ENCODE peak calls at places on chromosomes 1 and 21, in four cellular contexts. N is psoas muscle, L is lower lobe of right lung, B is A549. Y is an unnamed sample.
A peak's percentile ranks its signal among the peaks of the same experiment; 100 is the strongest.

GRCh38 chr1:160357286-160358002 is 9.4 kb upstream of the NHLH1 start:
- DNase-seq in B (no peak), N (no peak), L (no peak), Y (no peak)

GRCh38 chr1:236515443-236515958 is 8.3 kb upstream of the LGALS8 start:
- DNase-seq in N (no peak), B (no peak), L (no peak), Y (no peak)

GRCh38 chr21:39397651-39398385 is 47.8 kb downstream of the LCA5L start:
- DNase-seq in N (no peak), L (no peak), B (no peak), Y (no peak)

GRCh38 chr1:168365719-168366474 is 85.2 kb downstream of the TBX19 start:
- DNase-seq in L (no peak), N (no peak), B (no peak), Y (no peak)

GRCh38 chr1:211606327-211606913 is 27.5 kb upstream of the SLC30A1 start:
- DNase-seq in L (no peak), B (no peak), N (no peak), Y (no peak)

GRCh38 chr1:89724369-89725015 is 91.6 kb downstream of the LRRC8C start:
- DNase-seq in L (no peak), N (peak; percentile 23), B (no peak), Y (no peak)

GRCh38 chr1:160171352-160171751 is 19.0 kb upstream of the CASQ1 start:
- DNase-seq in N (no peak), L (no peak), B (no peak), Y (no peak)

GRCh38 chr1:212179394-212180076 is 105.7 kb upstream of the PPP2R5A start:
- DNase-seq in N (no peak), B (peak; percentile 40), L (no peak), Y (no peak)

GRCh38 chr1:118947790-118948189 is 40.4 kb downstream of the TBX15 start:
- DNase-seq in N (no peak), B (no peak), L (no peak), Y (no peak)

GRCh38 chr1:18047122-18047521 is 60.5 kb upstream of the IGSF21 start:
- DNase-seq in B (no peak), L (no peak), N (no peak), Y (no peak)

GRCh38 chr1:177281901-177282300 is 111.1 kb downstream of the BRINP2 start:
- DNase-seq in N (no peak), L (no peak), B (no peak), Y (no peak)

GRCh38 chr1:172906778-172907592 is 143.8 kb downstream of the TNFSF18 start:
- DNase-seq in L (no peak), B (no peak), N (no peak), Y (no peak)

GRCh38 chr1:218850367-218850766 is 323.3 kb upstream of the LYPLAL1 start:
- DNase-seq in N (no peak), B (no peak), L (no peak), Y (no peak)

GRCh38 chr1:218846166-218846565 is 327.5 kb upstream of the LYPLAL1 start:
- DNase-seq in B (no peak), L (no peak), N (no peak), Y (no peak)

GRCh38 chr1:218845589-218845988 is 328.1 kb upstream of the LYPLAL1 start:
- DNase-seq in L (no peak), B (no peak), N (no peak), Y (no peak)

GRCh38 chr1:218847089-218847768 is 326.4 kb upstream of the LYPLAL1 start:
- DNase-seq in L (no peak), B (no peak), N (no peak), Y (no peak)

DNA sequence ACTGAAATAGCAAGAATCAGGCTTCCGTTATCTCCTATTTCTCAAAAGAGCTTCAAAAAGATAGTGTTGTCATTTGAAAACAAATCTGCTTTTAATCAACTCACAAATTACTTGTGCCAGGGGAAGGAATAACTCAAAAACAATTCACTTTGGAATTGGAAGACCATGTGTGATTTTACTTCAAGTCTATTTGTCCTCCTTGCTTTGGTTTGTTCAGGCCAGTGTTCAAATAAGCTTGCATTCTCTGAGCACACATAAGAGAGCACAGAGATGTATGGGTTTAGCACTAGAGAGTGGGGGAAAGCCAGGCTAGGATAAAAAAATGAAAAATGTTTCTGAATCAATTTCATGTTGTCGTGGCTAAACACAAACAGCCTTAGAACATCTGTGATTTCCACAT is 325.7 kb upstream of the LYPLAL1 start:
- DNase-seq in B (no peak), N (no peak), L (no peak), Y (no peak)
- H3K4me3 ChIP-seq in B (no peak overlapping the region), N (no peak overlapping the region), L (no peak overlapping the region), Y (no peak overlapping the region)

GRCh38 chr21:27569831-27570230 is 602.9 kb upstream of the ADAMTS5 start:
- DNase-seq in L (no peak), B (no peak), N (no peak), Y (no peak)

GRCh38 chr21:27569091-27569490 is 602.2 kb upstream of the ADAMTS5 start:
- DNase-seq in N (no peak), L (no peak), B (no peak), Y (no peak)

GRCh38 chr21:27571706-27572105 is 604.8 kb upstream of the ADAMTS5 start:
- DNase-seq in B (no peak), L (no peak), N (no peak), Y (no peak)

GRCh38 chr21:27570306-27570868 is 603.5 kb upstream of the ADAMTS5 start:
- DNase-seq in L (peak; percentile 45), N (peak; percentile 69), B (no peak), Y (no peak)

DNA sequence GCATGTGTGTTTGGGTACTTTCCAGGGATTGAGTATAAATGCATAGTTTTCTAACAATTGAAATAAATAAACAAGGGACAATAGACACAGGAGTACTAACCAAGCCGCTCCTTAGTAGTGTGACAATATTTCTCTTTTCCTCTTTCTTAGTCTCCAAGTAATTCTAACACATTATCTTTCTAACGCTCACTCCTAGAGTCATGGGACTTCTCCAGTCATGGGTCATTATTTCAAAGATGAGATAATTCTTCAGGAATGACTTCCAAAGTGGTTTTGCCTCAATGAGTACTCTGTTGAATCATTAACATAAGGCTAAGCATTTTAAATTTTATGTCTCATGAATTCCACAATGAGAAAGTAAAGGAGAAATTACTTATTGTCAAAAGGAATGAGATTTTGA is 605.8 kb upstream of the ADAMTS5 start:
- DNase-seq in L (no peak), N (no peak), B (no peak), Y (no peak)
- H3K4me1 ChIP-seq in L (no peaks in the 10 kb centered on the region), N (peaks cover 18% of the 10 kb centered on the region), B (no peaks in the 10 kb centered on the region), Y (no peaks in the 10 kb centered on the region)

DNA sequence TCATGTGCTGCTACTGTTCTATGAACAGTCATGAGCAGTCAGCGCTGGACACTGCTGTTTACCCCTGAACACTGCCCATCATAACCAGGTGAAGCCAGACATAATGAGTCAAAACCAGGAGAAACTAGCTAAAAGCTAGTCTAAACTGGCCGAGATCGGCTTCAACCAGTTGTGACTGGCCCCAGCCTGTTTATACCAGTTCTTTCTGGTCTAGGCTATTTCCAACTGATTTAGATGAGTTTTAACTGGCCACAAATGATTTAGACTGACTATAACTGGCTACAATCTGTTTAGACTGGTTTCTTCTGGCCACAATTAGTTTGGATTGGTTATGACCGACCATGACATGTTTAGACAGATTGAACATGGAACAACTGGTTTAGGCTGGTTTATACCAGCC is 348.3 kb upstream of the CAMK1G start:
- DNase-seq in B (no peak), L (no peak), N (no peak), Y (no peak)
- H3K4me3 ChIP-seq in B (no peak overlapping the region), L (no peak overlapping the region), N (no peak overlapping the region), Y (no peak overlapping the region)

DNA sequence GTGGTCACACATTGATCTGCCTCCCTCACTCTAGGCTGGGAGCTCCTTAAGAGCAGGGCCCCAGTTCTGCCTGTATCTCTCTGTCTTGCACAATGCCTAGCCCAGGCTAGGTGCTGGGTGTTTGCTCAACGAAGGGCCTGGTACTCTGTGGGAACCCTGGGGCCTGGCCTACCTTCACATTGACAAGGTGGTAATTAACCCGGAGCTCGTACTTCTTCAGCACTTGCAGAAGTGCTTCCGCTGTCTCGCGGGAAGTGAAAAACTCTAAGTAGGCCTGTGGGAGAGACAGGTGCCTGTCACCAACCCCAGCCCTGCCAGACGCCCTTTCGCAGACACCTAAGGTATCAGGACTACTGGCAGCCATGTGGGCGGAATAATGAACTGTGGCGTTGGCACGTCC is 13.7 kb downstream of the MTHFR start:
- DNase-seq in L (peak; percentile 69), B (no peak), N (no peak), Y (no peak)
- H3K4me1 ChIP-seq in L (peaks cover 71% of the 10 kb centered on the region), B (peaks cover 22% of the 10 kb centered on the region), N (peaks cover 68% of the 10 kb centered on the region), Y (peaks cover 2% of the 10 kb centered on the region)

DNA sequence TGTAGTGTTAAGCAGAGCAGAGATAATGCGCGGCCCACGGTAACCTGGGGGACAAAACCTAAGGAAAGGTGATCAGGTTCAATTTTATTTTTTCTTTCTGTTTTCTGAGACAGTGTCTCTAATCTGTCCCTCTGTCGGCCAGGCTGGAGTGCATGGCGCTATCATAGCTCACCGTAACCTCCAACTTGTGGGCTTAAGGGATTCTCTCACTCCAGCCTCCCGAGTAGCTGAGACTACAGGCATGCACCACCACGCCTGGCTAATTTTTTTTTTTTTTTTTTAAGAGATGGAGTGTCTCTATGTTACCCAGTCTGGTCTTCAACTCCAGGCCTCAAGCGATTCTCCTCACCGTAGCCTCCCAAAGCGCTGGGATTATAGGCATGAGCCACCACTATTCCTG is 724 bp upstream of the ANKRD35 start:
- DNase-seq in L (no peak), N (no peak), B (no peak), Y (no peak)
- H3K4me3 ChIP-seq in L (peak overlapping the region; percentile 80), N (peak overlapping the region; percentile 88), B (peak overlapping the region; percentile 60), Y (peak overlapping the region; percentile 56)

DNA sequence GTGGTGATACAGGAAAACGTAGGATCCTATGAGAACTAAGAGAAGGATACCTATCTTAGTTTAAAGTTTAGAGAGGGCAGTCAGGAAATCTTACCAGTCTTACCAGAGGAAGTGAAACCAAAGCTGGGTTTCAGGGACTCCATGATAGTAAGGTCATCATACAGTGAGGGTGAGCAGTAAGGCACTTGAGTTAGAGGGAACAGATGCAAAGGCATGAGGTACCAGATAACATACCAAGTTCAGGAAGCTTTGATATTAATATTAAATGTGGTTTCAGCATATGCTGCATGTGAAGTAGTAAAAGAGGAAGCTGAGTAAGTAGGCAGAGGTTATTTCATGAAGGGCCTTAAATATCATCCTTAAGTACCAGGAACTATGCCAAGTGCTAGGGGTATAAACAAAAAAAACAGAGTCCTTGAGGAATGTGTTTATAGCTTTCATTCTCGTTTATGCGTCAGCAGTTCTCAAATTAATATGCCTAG is 16.9 kb downstream of the ATG4C start:
- DNase-seq in N (no peak), B (no peak), L (no peak), Y (no peak)
- H3K4me1 ChIP-seq in N (no peaks in the 10 kb centered on the region), B (no peaks in the 10 kb centered on the region), L (no peaks in the 10 kb centered on the region), Y (no peaks in the 10 kb centered on the region)

DNA sequence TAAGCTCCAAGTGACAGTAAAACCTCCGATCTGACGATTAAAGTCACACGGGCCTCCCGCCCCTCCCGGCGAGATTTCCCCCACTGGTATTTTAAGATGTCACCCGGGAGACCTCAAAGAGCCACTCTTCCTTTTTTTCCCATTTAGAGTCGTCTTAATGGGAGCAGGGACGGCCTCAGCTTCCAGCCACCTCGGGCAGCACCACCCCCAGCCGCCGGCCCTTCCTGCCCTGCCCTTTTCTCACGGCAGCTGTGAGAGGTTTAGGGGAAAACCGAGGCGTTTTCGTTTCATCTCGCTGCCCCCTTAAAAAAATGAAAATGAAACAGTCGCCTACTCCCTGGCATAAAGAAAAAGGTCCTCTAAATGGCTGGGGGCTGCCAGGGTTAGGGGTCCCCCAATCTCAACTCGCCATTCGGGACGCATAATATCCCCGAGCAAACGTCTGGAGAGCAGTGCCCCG is 1.4 kb downstream of the RUNX3 start:
- DNase-seq in B (no peak), L (no peak), N (no peak), Y (peak; percentile 57)
- H3K4me3 ChIP-seq in B (peak overlapping the region; percentile 52), L (peak overlapping the region; percentile 51), N (peak overlapping the region; percentile 49), Y (peak overlapping the region; percentile 69)